ENCODE peak calls at places on chromosome 19, in seven cellular contexts. One of them, this sample, is unnamed.

GRCh38 chr19:13053761-13054604 is 48.7 kb downstream of the LYL1 start:
- DNase-seq in body of pancreas: peak; percentile 91
- DNase-seq in thoracic aorta: no peak
- DNase-seq in uterus: peak; percentile 90
- DNase-seq in lower leg skin: peak; percentile 69
- DNase-seq in AG04449: peak; percentile 64
- DNase-seq in fibroblast of lung: peak; percentile 98
- DNase-seq in this sample: peak; percentile 79

GRCh38 chr19:41957838-41958366 is 1.2 kb downstream of the RABAC1 start:
- DNase-seq in body of pancreas: peak; percentile 84
- DNase-seq in thoracic aorta: no peak
- DNase-seq in uterus: peak; percentile 59
- DNase-seq in lower leg skin: no peak
- DNase-seq in AG04449: peak; percentile 33
- DNase-seq in fibroblast of lung: peak; percentile 81
- DNase-seq in this sample: peak; percentile 93

GRCh38 chr19:37778613-37779138 is 710 bp downstream of the ZNF573 start:
- DNase-seq in body of pancreas: no peak
- DNase-seq in thoracic aorta: no peak
- DNase-seq in uterus: no peak
- DNase-seq in lower leg skin: no peak
- DNase-seq in AG04449: no peak
- DNase-seq in fibroblast of lung: peak; percentile 15
- DNase-seq in this sample: peak; percentile 36

GRCh38 chr19:582497-583197 is 7.0 kb upstream of the HCN2 start:
- DNase-seq in body of pancreas: no peak
- DNase-seq in thoracic aorta: no peak
- DNase-seq in uterus: no peak
- DNase-seq in lower leg skin: no peak
- DNase-seq in AG04449: no peak
- DNase-seq in fibroblast of lung: peak; percentile 59
- DNase-seq in this sample: peak; percentile 22

GRCh38 chr19:48506138-48506733 is 5.4 kb downstream of the LMTK3 start:
- DNase-seq in body of pancreas: no peak
- DNase-seq in thoracic aorta: no peak
- DNase-seq in uterus: no peak
- DNase-seq in lower leg skin: no peak
- DNase-seq in AG04449: no peak
- DNase-seq in fibroblast of lung: peak; percentile 33
- DNase-seq in this sample: peak; percentile 76

GRCh38 chr19:50046649-50047503 is 21.1 kb downstream of the ZNF473 start:
- DNase-seq in body of pancreas: peak; percentile 72
- DNase-seq in thoracic aorta: peak; percentile 43
- DNase-seq in uterus: no peak
- DNase-seq in lower leg skin: peak; percentile 27
- DNase-seq in AG04449: no peak
- DNase-seq in fibroblast of lung: no peak
- DNase-seq in this sample: no peak

GRCh38 chr19:2587001-2587719 is 111.2 kb downstream of the GADD45B start:
- DNase-seq in body of pancreas: no peak
- DNase-seq in thoracic aorta: no peak
- DNase-seq in uterus: no peak
- DNase-seq in lower leg skin: no peak
- DNase-seq in AG04449: no peak
- DNase-seq in fibroblast of lung: peak; percentile 47
- DNase-seq in this sample: no peak

GRCh38 chr19:2026770-2027169 is 11.3 kb upstream of the BTBD2 start:
- DNase-seq in body of pancreas: no peak
- DNase-seq in thoracic aorta: no peak
- DNase-seq in uterus: no peak
- DNase-seq in lower leg skin: no peak
- DNase-seq in AG04449: no peak
- DNase-seq in fibroblast of lung: no peak
- DNase-seq in this sample: no peak

DNA sequence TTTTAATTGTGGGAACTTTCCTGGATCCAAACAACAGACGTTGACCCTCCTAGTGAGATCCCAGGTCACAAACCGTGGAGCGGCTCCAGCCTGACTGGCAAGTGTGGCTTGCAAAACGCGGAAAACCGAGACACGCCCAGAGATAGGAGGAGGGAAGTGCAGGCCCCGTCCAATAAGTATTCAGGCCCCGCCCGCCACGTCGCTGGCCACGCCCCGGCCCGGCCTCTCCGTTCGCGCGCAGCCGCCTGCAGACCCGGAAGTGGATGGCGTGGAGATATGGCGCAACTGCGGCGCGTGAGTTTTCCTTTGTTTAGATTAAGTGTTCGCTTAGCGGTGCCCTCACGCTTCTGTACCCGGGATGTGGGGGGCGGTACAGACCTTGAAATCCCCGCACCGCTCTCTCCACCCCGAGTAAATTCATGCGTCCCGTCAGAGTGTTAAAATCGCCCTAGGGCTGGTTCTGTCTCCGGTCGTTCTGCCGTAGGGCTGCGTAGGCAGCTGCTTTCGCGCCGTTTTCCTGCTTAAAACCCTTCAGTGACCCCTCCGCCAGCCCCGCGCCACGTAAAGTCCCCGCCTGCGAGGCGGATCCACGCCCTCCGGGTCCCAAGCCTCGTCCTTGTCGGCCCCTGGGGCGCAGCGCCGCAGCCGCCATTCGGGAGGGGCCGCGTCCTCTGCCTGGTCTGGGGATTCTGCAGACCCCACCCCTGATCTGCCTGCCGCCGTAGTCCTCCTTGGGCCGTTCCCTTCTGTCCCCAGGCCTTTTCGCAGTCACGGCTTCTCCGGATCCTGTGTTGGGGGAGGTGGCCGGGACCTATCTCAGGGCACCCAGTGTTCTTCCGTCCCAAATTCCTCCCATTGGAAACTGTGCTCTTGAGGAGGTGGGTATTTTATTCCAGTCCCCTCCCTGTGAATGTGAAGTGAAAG is at the start of gene ZNF766:
- DNase-seq in body of pancreas: peak; percentile 98
- DNase-seq in thoracic aorta: peak; percentile 89
- DNase-seq in uterus: peak; percentile 98
- DNase-seq in lower leg skin: peak; percentile 98
- DNase-seq in AG04449: peak; percentile 52
- DNase-seq in fibroblast of lung: peak; percentile 94
- DNase-seq in this sample: peak; percentile 94
- TF ChIP-seq CTCF in body of pancreas: no peak
- TF ChIP-seq CTCF in thoracic aorta: no peak
- TF ChIP-seq CTCF in uterus: no peak
- TF ChIP-seq CTCF in lower leg skin: no peak
- TF ChIP-seq CTCF in AG04449: no peak
- TF ChIP-seq CTCF in fibroblast of lung: no peak
- TF ChIP-seq CTCF in this sample: no peak

DNA sequence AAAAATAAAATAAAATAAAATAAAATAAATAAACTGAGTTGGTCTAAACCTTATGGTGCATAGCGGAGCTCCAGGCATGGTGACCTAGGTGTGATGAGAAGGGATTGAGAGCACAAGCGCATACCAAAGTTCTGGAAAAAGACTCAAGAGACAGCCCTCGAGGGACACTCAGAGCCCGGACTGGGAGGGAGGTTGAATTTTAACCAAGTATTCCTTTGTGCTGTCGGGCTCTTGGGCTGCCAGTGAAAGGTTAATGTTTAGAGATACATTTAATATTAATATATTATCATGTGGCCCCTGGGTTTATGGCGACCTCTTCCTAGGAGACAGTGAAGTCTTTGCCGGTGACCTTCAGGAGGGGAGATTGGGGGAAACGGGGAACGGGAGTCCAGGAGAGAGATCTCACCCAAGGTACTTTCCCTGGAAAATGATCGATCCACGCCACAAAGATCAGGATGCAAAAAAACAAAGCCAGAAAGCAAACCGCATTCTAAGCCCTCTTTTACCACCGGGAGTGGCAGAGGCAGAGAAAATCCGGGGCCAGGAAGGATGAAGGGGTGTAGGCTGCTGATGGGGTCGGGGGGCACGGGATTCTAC is 1.6 kb downstream of the FUT6 start:
- DNase-seq in body of pancreas: no peak
- DNase-seq in thoracic aorta: no peak
- DNase-seq in uterus: no peak
- DNase-seq in lower leg skin: no peak
- DNase-seq in AG04449: no peak
- DNase-seq in fibroblast of lung: no peak
- DNase-seq in this sample: no peak
- TF ChIP-seq CTCF in body of pancreas: no peak
- TF ChIP-seq CTCF in thoracic aorta: no peak
- TF ChIP-seq CTCF in uterus: no peak
- TF ChIP-seq CTCF in lower leg skin: no peak
- TF ChIP-seq CTCF in AG04449: no peak
- TF ChIP-seq CTCF in fibroblast of lung: no peak
- TF ChIP-seq CTCF in this sample: no peak

GRCh38 chr19:53812335-53812734 is 11.8 kb downstream of the NLRP12 start:
- DNase-seq in body of pancreas: no peak
- DNase-seq in thoracic aorta: no peak
- DNase-seq in uterus: no peak
- DNase-seq in lower leg skin: no peak
- DNase-seq in AG04449: no peak
- DNase-seq in fibroblast of lung: no peak
- DNase-seq in this sample: no peak
- TF ChIP-seq CTCF in body of pancreas: no peak
- TF ChIP-seq CTCF in thoracic aorta: no peak
- TF ChIP-seq CTCF in uterus: no peak
- TF ChIP-seq CTCF in lower leg skin: no peak
- TF ChIP-seq CTCF in AG04449: no peak
- TF ChIP-seq CTCF in fibroblast of lung: no peak
- TF ChIP-seq CTCF in this sample: no peak

DNA sequence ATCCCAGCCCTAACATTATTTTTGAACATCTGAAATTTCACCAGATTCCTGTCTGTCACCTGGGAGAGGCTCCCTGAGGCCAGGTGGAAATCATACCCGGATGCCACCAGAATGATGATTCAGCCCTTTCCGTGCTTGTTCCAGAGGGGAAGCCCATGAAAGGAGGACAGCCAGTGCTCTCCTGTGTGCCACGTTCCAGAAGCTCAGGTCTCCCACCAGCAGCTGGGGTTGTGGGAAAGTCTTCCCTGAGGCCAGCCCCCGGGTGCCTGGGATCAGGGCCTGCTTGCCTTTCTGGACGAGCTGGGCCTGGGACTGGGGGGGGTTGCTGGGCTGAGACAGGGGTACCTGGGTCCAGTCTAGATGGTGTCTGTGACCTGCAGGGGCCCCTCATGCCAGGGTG is 25.5 kb upstream of the IGFL1 start:
- DNase-seq in body of pancreas: no peak
- DNase-seq in thoracic aorta: no peak
- DNase-seq in uterus: no peak
- DNase-seq in lower leg skin: no peak
- DNase-seq in AG04449: no peak
- DNase-seq in fibroblast of lung: no peak
- DNase-seq in this sample: no peak
- TF ChIP-seq CTCF in body of pancreas: no peak
- TF ChIP-seq CTCF in thoracic aorta: no peak
- TF ChIP-seq CTCF in uterus: no peak
- TF ChIP-seq CTCF in lower leg skin: no peak
- TF ChIP-seq CTCF in AG04449: no peak
- TF ChIP-seq CTCF in fibroblast of lung: no peak
- TF ChIP-seq CTCF in this sample: no peak

DNA sequence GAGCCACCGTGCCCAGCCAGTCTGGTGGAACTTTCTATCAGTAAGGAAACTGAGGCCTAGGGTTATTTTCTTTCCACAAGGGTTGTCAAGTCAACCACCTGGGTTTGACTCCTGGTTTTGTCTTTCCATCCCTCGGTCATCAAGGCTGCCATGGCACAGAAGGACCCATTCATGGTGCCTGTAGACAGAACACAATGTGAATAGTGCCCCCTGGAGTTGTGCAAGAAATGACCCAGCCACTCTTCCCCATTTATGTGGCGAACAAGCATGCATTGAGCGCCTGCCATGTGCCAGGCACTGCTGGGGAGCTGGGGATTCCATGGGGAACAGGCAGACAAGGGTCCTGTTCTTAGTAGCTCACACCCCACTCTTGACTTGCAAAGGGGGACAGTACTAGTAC is 4.1 kb downstream of the SMARCA4 start:
- DNase-seq in body of pancreas: no peak
- DNase-seq in thoracic aorta: no peak
- DNase-seq in uterus: no peak
- DNase-seq in lower leg skin: no peak
- DNase-seq in AG04449: no peak
- DNase-seq in fibroblast of lung: no peak
- DNase-seq in this sample: no peak
- TF ChIP-seq CTCF in body of pancreas: no peak
- TF ChIP-seq CTCF in thoracic aorta: no peak
- TF ChIP-seq CTCF in uterus: no peak
- TF ChIP-seq CTCF in lower leg skin: no peak
- TF ChIP-seq CTCF in AG04449: no peak
- TF ChIP-seq CTCF in fibroblast of lung: no peak
- TF ChIP-seq CTCF in this sample: no peak

GRCh38 chr19:8697671-8698432 is 743 bp downstream of the ACTL9 start:
- DNase-seq in body of pancreas: no peak
- DNase-seq in thoracic aorta: no peak
- DNase-seq in uterus: no peak
- DNase-seq in lower leg skin: no peak
- DNase-seq in AG04449: no peak
- DNase-seq in fibroblast of lung: no peak
- DNase-seq in this sample: no peak
- TF ChIP-seq CTCF in body of pancreas: no peak
- TF ChIP-seq CTCF in thoracic aorta: no peak
- TF ChIP-seq CTCF in uterus: no peak
- TF ChIP-seq CTCF in lower leg skin: no peak
- TF ChIP-seq CTCF in AG04449: no peak
- TF ChIP-seq CTCF in fibroblast of lung: no peak
- TF ChIP-seq CTCF in this sample: peak; percentile 8

GRCh38 chr19:55165952-55166529 is 372 bp downstream of the DNAAF3 start:
- DNase-seq in body of pancreas: peak; percentile 69
- DNase-seq in thoracic aorta: no peak
- DNase-seq in uterus: peak; percentile 45
- DNase-seq in lower leg skin: no peak
- DNase-seq in AG04449: no peak
- DNase-seq in fibroblast of lung: peak; percentile 51
- DNase-seq in this sample: peak; percentile 74
- TF ChIP-seq CTCF in body of pancreas: peak; percentile 25
- TF ChIP-seq CTCF in thoracic aorta: no peak
- TF ChIP-seq CTCF in uterus: peak; percentile 38
- TF ChIP-seq CTCF in lower leg skin: no peak
- TF ChIP-seq CTCF in AG04449: peak; percentile 80
- TF ChIP-seq CTCF in fibroblast of lung: peak; percentile 56
- TF ChIP-seq CTCF in this sample: peak; percentile 50

GRCh38 chr19:15758379-15758778 is 20.6 kb downstream of the OR10H3 start:
- DNase-seq in body of pancreas: no peak
- DNase-seq in thoracic aorta: no peak
- DNase-seq in uterus: no peak
- DNase-seq in lower leg skin: no peak
- DNase-seq in AG04449: no peak
- DNase-seq in fibroblast of lung: no peak
- DNase-seq in this sample: no peak

GRCh38 chr19:15759962-15760565 is 22.3 kb downstream of the OR10H3 start:
- DNase-seq in body of pancreas: no peak
- DNase-seq in thoracic aorta: no peak
- DNase-seq in uterus: no peak
- DNase-seq in lower leg skin: no peak
- DNase-seq in AG04449: no peak
- DNase-seq in fibroblast of lung: no peak
- DNase-seq in this sample: no peak
- TF ChIP-seq CTCF in body of pancreas: no peak
- TF ChIP-seq CTCF in thoracic aorta: no peak
- TF ChIP-seq CTCF in uterus: no peak
- TF ChIP-seq CTCF in lower leg skin: no peak
- TF ChIP-seq CTCF in AG04449: no peak
- TF ChIP-seq CTCF in fibroblast of lung: no peak
- TF ChIP-seq CTCF in this sample: no peak

GRCh38 chr19:9308091-9308490 is 1.5 kb downstream of the ZNF699 start:
- DNase-seq in body of pancreas: no peak
- DNase-seq in thoracic aorta: no peak
- DNase-seq in uterus: no peak
- DNase-seq in lower leg skin: no peak
- DNase-seq in AG04449: no peak
- DNase-seq in fibroblast of lung: peak; percentile 22
- DNase-seq in this sample: no peak
- TF ChIP-seq CTCF in body of pancreas: no peak
- TF ChIP-seq CTCF in thoracic aorta: no peak
- TF ChIP-seq CTCF in uterus: no peak
- TF ChIP-seq CTCF in lower leg skin: no peak
- TF ChIP-seq CTCF in AG04449: no peak
- TF ChIP-seq CTCF in fibroblast of lung: no peak
- TF ChIP-seq CTCF in this sample: no peak

GRCh38 chr19:45929247-45929646 is 14.7 kb upstream of the NANOS2 start:
- DNase-seq in body of pancreas: no peak
- DNase-seq in thoracic aorta: no peak
- DNase-seq in uterus: no peak
- DNase-seq in lower leg skin: no peak
- DNase-seq in AG04449: no peak
- DNase-seq in fibroblast of lung: no peak
- DNase-seq in this sample: no peak
- TF ChIP-seq CTCF in body of pancreas: no peak
- TF ChIP-seq CTCF in thoracic aorta: no peak
- TF ChIP-seq CTCF in uterus: no peak
- TF ChIP-seq CTCF in lower leg skin: no peak
- TF ChIP-seq CTCF in AG04449: no peak
- TF ChIP-seq CTCF in fibroblast of lung: no peak
- TF ChIP-seq CTCF in this sample: no peak